ENCODE peak calls at places on chromosomes 1 and 21, in four cellular contexts. One of them, this sample, is unnamed.

GRCh38 chr1:43882763-43883162 is 50.8 kb upstream of the ARTN start:
- DNase-seq in left lung: no peak
- DNase-seq in cardiac muscle cell: no peak
- DNase-seq in suprapubic skin: no peak
- DNase-seq in this sample: no peak

GRCh38 chr1:203643213-203644045 is 16.8 kb downstream of the ATP2B4 start:
- DNase-seq in left lung: no peak
- DNase-seq in cardiac muscle cell: no peak
- DNase-seq in suprapubic skin: no peak
- DNase-seq in this sample: no peak

GRCh38 chr1:18203645-18204044 is 96.0 kb downstream of the IGSF21 start:
- DNase-seq in left lung: no peak
- DNase-seq in cardiac muscle cell: no peak
- DNase-seq in suprapubic skin: no peak
- DNase-seq in this sample: no peak

GRCh38 chr1:233085566-233085965 is 135.2 kb downstream of the NTPCR start:
- DNase-seq in left lung: no peak
- DNase-seq in cardiac muscle cell: no peak
- DNase-seq in suprapubic skin: no peak
- DNase-seq in this sample: no peak

GRCh38 chr1:184745929-184746583 is 8.6 kb downstream of the EDEM3 start:
- DNase-seq in left lung: no peak
- DNase-seq in cardiac muscle cell: no peak
- DNase-seq in suprapubic skin: no peak
- DNase-seq in this sample: no peak

GRCh38 chr21:17688912-17689874 is 76.5 kb upstream of the BTG3 start:
- DNase-seq in left lung: peak; percentile 35
- DNase-seq in cardiac muscle cell: no peak
- DNase-seq in suprapubic skin: no peak
- DNase-seq in this sample: peak; percentile 89

GRCh38 chr1:17509320-17509719 is 30.2 kb upstream of the ARHGEF10L start:
- DNase-seq in left lung: no peak
- DNase-seq in cardiac muscle cell: no peak
- DNase-seq in suprapubic skin: no peak
- DNase-seq in this sample: no peak

GRCh38 chr1:248913933-248914332 is 7.9 kb downstream of the PGBD2 start:
- DNase-seq in left lung: no peak
- DNase-seq in cardiac muscle cell: no peak
- DNase-seq in suprapubic skin: no peak
- DNase-seq in this sample: no peak

GRCh38 chr1:217734973-217735372 is 103.8 kb downstream of the SPATA17 start:
- DNase-seq in left lung: no peak
- DNase-seq in cardiac muscle cell: no peak
- DNase-seq in suprapubic skin: no peak
- DNase-seq in this sample: no peak

GRCh38 chr1:42937141-42937696 is 21.4 kb downstream of the SLC2A1 start:
- DNase-seq in left lung: peak; percentile 27
- DNase-seq in cardiac muscle cell: no peak
- DNase-seq in suprapubic skin: no peak
- DNase-seq in this sample: peak; percentile 63

GRCh38 chr1:230169454-230170152 is 102.6 kb downstream of the GALNT2 start:
- DNase-seq in left lung: no peak
- DNase-seq in cardiac muscle cell: no peak
- DNase-seq in suprapubic skin: no peak
- DNase-seq in this sample: no peak

GRCh38 chr21:23281917-23282316 is 2283.7 kb downstream of the NCAM2 start:
- DNase-seq in left lung: no peak
- DNase-seq in cardiac muscle cell: no peak
- DNase-seq in suprapubic skin: no peak
- DNase-seq in this sample: no peak

GRCh38 chr1:219174672-219175564 is 1.2 kb downstream of the LYPLAL1 start:
- DNase-seq in left lung: peak; percentile 30
- DNase-seq in cardiac muscle cell: peak; percentile 23
- DNase-seq in suprapubic skin: no peak
- DNase-seq in this sample: peak; percentile 38

GRCh38 chr1:160146107-160146506 is 5.3 kb upstream of the ATP1A4 start:
- DNase-seq in left lung: no peak
- DNase-seq in cardiac muscle cell: no peak
- DNase-seq in suprapubic skin: no peak
- DNase-seq in this sample: no peak

GRCh38 chr1:203448521-203449061 is 27.0 kb upstream of the PRELP start:
- DNase-seq in left lung: no peak
- DNase-seq in cardiac muscle cell: no peak
- DNase-seq in suprapubic skin: no peak
- DNase-seq in this sample: no peak

GRCh38 chr1:247343801-247344200 is 12.1 kb upstream of the ZNF496 start:
- DNase-seq in left lung: no peak
- DNase-seq in cardiac muscle cell: no peak
- DNase-seq in suprapubic skin: no peak
- DNase-seq in this sample: no peak

GRCh38 chr1:168392958-168393357 is 112.3 kb downstream of the TBX19 start:
- DNase-seq in left lung: no peak
- DNase-seq in cardiac muscle cell: no peak
- DNase-seq in suprapubic skin: no peak
- DNase-seq in this sample: no peak

GRCh38 chr21:41897690-41898089 is 18.5 kb upstream of the PRDM15 start:
- DNase-seq in left lung: no peak
- DNase-seq in cardiac muscle cell: no peak
- DNase-seq in suprapubic skin: no peak
- DNase-seq in this sample: no peak

GRCh38 chr1:218488986-218489385 is 143.8 kb downstream of the TGFB2 start:
- DNase-seq in left lung: no peak
- DNase-seq in cardiac muscle cell: peak; percentile 22
- DNase-seq in suprapubic skin: no peak
- DNase-seq in this sample: peak; percentile 69

GRCh38 chr1:232675898-232676297 is 46.0 kb upstream of the SIPA1L2 start:
- DNase-seq in left lung: no peak
- DNase-seq in cardiac muscle cell: no peak
- DNase-seq in suprapubic skin: no peak
- DNase-seq in this sample: no peak

DNA sequence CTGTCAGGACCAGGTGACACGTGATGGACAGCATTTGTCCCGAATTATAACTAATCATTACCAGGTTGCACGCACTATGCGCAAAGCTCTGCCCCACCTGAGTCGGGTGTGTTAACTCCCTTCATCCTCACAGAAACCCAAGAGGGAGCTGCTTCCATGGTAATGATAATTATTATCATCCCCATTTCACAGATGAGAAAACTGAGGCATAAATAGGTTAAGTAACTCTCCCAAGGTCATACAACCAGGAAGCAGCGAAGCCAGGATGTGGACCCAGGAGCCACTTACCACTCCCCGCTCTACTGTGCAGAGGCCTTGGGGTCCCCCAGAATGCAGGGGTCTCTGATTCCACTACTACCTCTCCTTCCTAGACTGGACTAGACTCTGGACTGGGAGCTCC is 76.7 kb upstream of the TARDBP start:
- DNase-seq in left lung: no peak
- DNase-seq in cardiac muscle cell: no peak
- DNase-seq in suprapubic skin: no peak
- DNase-seq in this sample: no peak
- H3K27ac ChIP-seq in left lung: no peak overlapping the region
- H3K27ac ChIP-seq in cardiac muscle cell: no peak overlapping the region
- H3K27ac ChIP-seq in suprapubic skin: no peak overlapping the region
- H3K27ac ChIP-seq in this sample: no peak overlapping the region

DNA sequence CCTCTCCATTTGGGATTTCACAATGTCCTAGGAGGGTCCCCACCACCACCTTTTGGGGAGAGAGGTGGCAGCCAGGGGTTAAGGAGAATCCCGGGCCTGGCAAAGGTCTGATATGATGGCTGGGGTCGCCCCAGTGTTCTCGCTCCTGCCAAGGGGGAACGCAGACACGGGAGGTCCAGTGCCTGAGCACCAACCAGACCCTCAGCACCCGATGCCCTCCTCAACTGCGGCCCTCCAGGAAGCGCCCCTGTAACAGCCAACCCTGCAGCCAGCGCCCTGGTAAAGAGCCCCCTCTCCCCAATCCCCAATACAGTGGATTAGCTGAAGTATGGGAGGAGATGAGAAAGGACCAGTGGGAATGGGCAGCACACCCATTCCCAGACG is 10.4 kb downstream of the ADAMTSL4 start:
- DNase-seq in left lung: no peak
- DNase-seq in cardiac muscle cell: no peak
- DNase-seq in suprapubic skin: no peak
- DNase-seq in this sample: no peak
- H3K27ac ChIP-seq in left lung: peak overlapping the region; percentile 100
- H3K27ac ChIP-seq in cardiac muscle cell: no peak overlapping the region
- H3K27ac ChIP-seq in suprapubic skin: peak overlapping the region; percentile 100
- H3K27ac ChIP-seq in this sample: no peak overlapping the region

GRCh38 chr21:35703704-35704103 is 356.6 kb downstream of the SETD4 start:
- DNase-seq in left lung: no peak
- DNase-seq in cardiac muscle cell: no peak
- DNase-seq in suprapubic skin: no peak
- DNase-seq in this sample: no peak
- H3K27ac ChIP-seq in left lung: no peak overlapping the region
- H3K27ac ChIP-seq in cardiac muscle cell: no peak overlapping the region
- H3K27ac ChIP-seq in suprapubic skin: no peak overlapping the region
- H3K27ac ChIP-seq in this sample: no peak overlapping the region

DNA sequence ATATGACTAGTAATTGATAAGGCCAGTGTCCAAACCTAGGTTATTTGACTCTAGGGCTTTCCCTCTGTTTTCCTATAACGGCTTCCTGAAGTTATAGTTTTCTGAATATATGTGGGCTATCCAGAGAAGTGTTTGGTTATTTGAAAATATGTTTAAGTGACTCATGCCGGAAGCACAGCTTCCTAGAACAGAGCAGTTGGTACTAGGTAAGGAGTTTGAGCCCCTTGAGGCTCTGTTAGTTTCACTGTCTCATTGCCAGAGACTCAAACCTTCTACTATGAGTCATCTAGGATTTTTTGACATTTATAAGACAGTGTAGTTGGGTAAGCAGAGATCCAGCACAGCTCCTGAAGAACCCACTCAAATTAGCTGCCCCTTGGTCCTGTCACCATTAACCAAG is 27.1 kb upstream of the LEPR start:
- DNase-seq in left lung: no peak
- DNase-seq in cardiac muscle cell: no peak
- DNase-seq in suprapubic skin: no peak
- DNase-seq in this sample: no peak
- H3K27ac ChIP-seq in left lung: no peak overlapping the region
- H3K27ac ChIP-seq in cardiac muscle cell: no peak overlapping the region
- H3K27ac ChIP-seq in suprapubic skin: no peak overlapping the region
- H3K27ac ChIP-seq in this sample: no peak overlapping the region

DNA sequence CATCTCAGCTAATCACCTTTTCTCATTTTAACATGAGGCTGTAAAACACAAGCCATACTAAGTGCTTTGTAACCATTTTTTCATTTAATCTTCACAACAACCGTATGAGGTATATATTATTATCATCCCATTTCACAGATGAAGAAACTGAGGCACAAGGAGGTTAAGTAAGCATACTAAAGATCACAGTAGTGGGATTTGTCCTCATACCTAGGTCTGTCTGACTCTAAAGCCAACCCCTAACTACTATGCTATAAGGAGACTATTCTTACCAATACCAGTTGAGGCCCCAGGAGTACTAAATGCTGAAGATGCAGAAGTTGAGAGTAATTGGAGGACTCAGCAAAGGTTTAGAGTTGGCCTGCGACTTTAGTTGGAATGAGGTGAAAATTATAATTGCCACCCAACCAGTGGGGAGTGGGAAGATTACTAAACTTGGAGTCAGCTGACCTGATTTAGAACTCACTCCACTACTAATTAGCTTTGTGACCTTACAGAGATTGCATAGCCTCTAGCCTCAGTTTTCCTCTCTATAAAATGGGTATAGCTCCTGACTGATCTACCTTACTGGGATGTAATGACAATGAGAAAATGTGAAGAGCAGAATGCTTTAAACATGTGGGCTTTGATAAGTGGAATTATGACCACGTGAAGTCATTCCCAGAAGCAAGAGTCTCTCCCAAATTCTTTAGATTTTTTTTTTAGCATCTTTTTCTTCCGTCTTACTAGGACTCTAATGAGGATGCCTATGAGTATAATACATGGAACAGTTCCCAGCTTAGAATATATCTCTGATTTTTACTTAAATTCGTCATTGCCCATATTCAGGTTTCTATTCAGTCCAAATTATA is 85.8 kb upstream of the IPO9 start:
- DNase-seq in left lung: no peak
- DNase-seq in cardiac muscle cell: no peak
- DNase-seq in suprapubic skin: no peak
- DNase-seq in this sample: no peak
- H3K27ac ChIP-seq in left lung: no peak overlapping the region
- H3K27ac ChIP-seq in cardiac muscle cell: peak overlapping the region; percentile 100
- H3K27ac ChIP-seq in suprapubic skin: no peak overlapping the region
- H3K27ac ChIP-seq in this sample: no peak overlapping the region

GRCh38 chr1:178241057-178241456 is 147.2 kb downstream of the RASAL2 start:
- DNase-seq in left lung: no peak
- DNase-seq in cardiac muscle cell: no peak
- DNase-seq in suprapubic skin: no peak
- DNase-seq in this sample: no peak
- H3K27ac ChIP-seq in left lung: no peak overlapping the region
- H3K27ac ChIP-seq in cardiac muscle cell: no peak overlapping the region
- H3K27ac ChIP-seq in suprapubic skin: no peak overlapping the region
- H3K27ac ChIP-seq in this sample: peak overlapping the region; percentile 97

GRCh38 chr1:6872573-6873261 is 87.5 kb downstream of the CAMTA1 start:
- DNase-seq in left lung: no peak
- DNase-seq in cardiac muscle cell: no peak
- DNase-seq in suprapubic skin: no peak
- DNase-seq in this sample: no peak

GRCh38 chr1:6873298-6874015 is 88.2 kb downstream of the CAMTA1 start:
- DNase-seq in left lung: no peak
- DNase-seq in cardiac muscle cell: no peak
- DNase-seq in suprapubic skin: no peak
- DNase-seq in this sample: no peak

GRCh38 chr1:6870571-6870970 is 85.3 kb downstream of the CAMTA1 start:
- DNase-seq in left lung: no peak
- DNase-seq in cardiac muscle cell: no peak
- DNase-seq in suprapubic skin: no peak
- DNase-seq in this sample: no peak

GRCh38 chr1:6871300-6871972 is 86.2 kb downstream of the CAMTA1 start:
- DNase-seq in left lung: no peak
- DNase-seq in cardiac muscle cell: no peak
- DNase-seq in suprapubic skin: no peak
- DNase-seq in this sample: no peak

GRCh38 chr1:6874298-6874697 is 89.0 kb downstream of the CAMTA1 start:
- DNase-seq in left lung: no peak
- DNase-seq in cardiac muscle cell: no peak
- DNase-seq in suprapubic skin: no peak
- DNase-seq in this sample: no peak
- H3K27ac ChIP-seq in left lung: no peak overlapping the region
- H3K27ac ChIP-seq in cardiac muscle cell: no peak overlapping the region
- H3K27ac ChIP-seq in suprapubic skin: no peak overlapping the region
- H3K27ac ChIP-seq in this sample: no peak overlapping the region

GRCh38 chr1:40373323-40374283 is at the start of gene SMAP2:
- DNase-seq in left lung: peak; percentile 98
- DNase-seq in cardiac muscle cell: peak; percentile 97
- DNase-seq in suprapubic skin: peak; percentile 96
- DNase-seq in this sample: peak; percentile 85
- H3K27ac ChIP-seq in left lung: peak within 1 kb of the TSS; percentile 95
- H3K27ac ChIP-seq in cardiac muscle cell: peak within 1 kb of the TSS; percentile 36
- H3K27ac ChIP-seq in suprapubic skin: peak within 1 kb of the TSS; percentile 89
- H3K27ac ChIP-seq in this sample: no peak within 1 kb of the TSS

GRCh38 chr1:84479998-84480397 is 932 bp downstream of the RPF1 start:
- DNase-seq in left lung: no peak
- DNase-seq in cardiac muscle cell: no peak
- DNase-seq in suprapubic skin: no peak
- DNase-seq in this sample: no peak
- H3K27ac ChIP-seq in left lung: peak overlapping the region; percentile 93
- H3K27ac ChIP-seq in cardiac muscle cell: peak overlapping the region; percentile 85
- H3K27ac ChIP-seq in suprapubic skin: peak overlapping the region; percentile 89
- H3K27ac ChIP-seq in this sample: peak overlapping the region; percentile 69